ENCODE peak calls at places on chromosomes 12 and 14, in seven cellular contexts. F, R, S, B, I, H and X are unnamed samples.

GRCh38 chr12:7209958-7210357 is 20.5 kb downstream of the PEX5 start:
- DNase-seq in F (no peak), R (no peak), S (no peak), B (no peak), I (no peak), H (no peak), X (no peak)

GRCh38 chr14:68450391-68451120 is 342.3 kb downstream of the ZFP36L1 start:
- DNase-seq in F (no peak), R (no peak), S (no peak), B (no peak), I (no peak), H (no peak), X (no peak)

GRCh38 chr14:61221906-61222305 is 59.2 kb downstream of the TMEM30B start:
- DNase-seq in F (no peak), R (no peak), S (peak), B (no peak), I (no peak), H (no peak), X (no peak)

GRCh38 chr14:51189600-51190376 is 50.3 kb upstream of the TMX1 start:
- DNase-seq in F (no peak), R (no peak), S (no peak), B (no peak), I (no peak), H (no peak), X (no peak)

GRCh38 chr12:29072631-29073030 is 76.4 kb upstream of the FAR2 start:
- DNase-seq in F (no peak), R (no peak), S (no peak), B (no peak), I (no peak), H (no peak), X (no peak)

GRCh38 chr12:51009038-51009437 is 17.1 kb downstream of the SLC11A2 start:
- DNase-seq in F (peak), R (peak), S (no peak), B (no peak), I (no peak), H (peak), X (no peak)

GRCh38 chr12:109714141-109714912 is 702 bp downstream of the FAM222A start:
- DNase-seq in F (peak), R (peak), S (peak), B (no peak), I (peak), H (peak), X (no peak)

GRCh38 chr14:104735830-104736642 is 12.0 kb downstream of the ADSS1 start:
- DNase-seq in F (no peak), R (peak), S (no peak), B (no peak), I (no peak), H (no peak), X (no peak)

GRCh38 chr14:55546212-55546874 is 33.7 kb upstream of the KTN1 start:
- DNase-seq in F (no peak), R (no peak), S (no peak), B (no peak), I (no peak), H (no peak), X (no peak)

GRCh38 chr12:77845831-77846230 is 15.1 kb downstream of the NAV3 start:
- DNase-seq in F (no peak), R (no peak), S (no peak), B (no peak), I (no peak), H (no peak), X (no peak)

GRCh38 chr12:121038861-121039654 is at the start of gene OASL:
- DNase-seq in F (peak), R (peak), S (no peak), B (no peak), I (no peak), H (peak), X (no peak)

GRCh38 chr12:124010687-124011086 is 37.7 kb downstream of the ZNF664 start:
- DNase-seq in F (no peak), R (no peak), S (no peak), B (no peak), I (no peak), H (no peak), X (no peak)

GRCh38 chr14:102590667-102591099 is 1.8 kb upstream of the RCOR1 start:
- DNase-seq in F (no peak), R (no peak), S (no peak), B (no peak), I (no peak), H (no peak), X (no peak)

GRCh38 chr14:50542941-50543418 is 10.6 kb upstream of the MAP4K5 start:
- DNase-seq in F (no peak), R (no peak), S (peak), B (no peak), I (peak), H (no peak), X (no peak)

GRCh38 chr12:14186193-14186502 is 179.3 kb upstream of the ATF7IP start:
- DNase-seq in F (no peak), R (no peak), S (no peak), B (no peak), I (no peak), H (no peak), X (no peak)

GRCh38 chr14:96055065-96055752 is 16.0 kb downstream of the C14orf132 start:
- DNase-seq in F (no peak), R (peak), S (no peak), B (no peak), I (no peak), H (no peak), X (peak)

GRCh38 chr14:79825046-79825521 is 386.2 kb downstream of the DIO2 start:
- DNase-seq in F (no peak), R (no peak), S (no peak), B (no peak), I (no peak), H (no peak), X (no peak)

GRCh38 chr12:62308201-62308600 is 48.0 kb downstream of the USP15 start:
- DNase-seq in F (no peak), R (no peak), S (no peak), B (no peak), I (no peak), H (no peak), X (no peak)

GRCh38 chr14:90969493-90970166 is 90.8 kb downstream of the RPS6KA5 start:
- DNase-seq in F (no peak), R (no peak), S (no peak), B (no peak), I (no peak), H (no peak), X (no peak)

GRCh38 chr14:60648169-60648933 is 926 bp downstream of the SIX1 start:
- DNase-seq in F (no peak), R (no peak), S (no peak), B (no peak), I (no peak), H (no peak), X (no peak)

GRCh38 chr14:105880616-105881015 is 354.2 kb downstream of the TMEM121 start:
- DNase-seq in F (no peak), R (no peak), S (no peak), B (no peak), I (no peak), H (no peak), X (no peak)

GRCh38 chr12:86104087-86104486 is 152.1 kb downstream of the MGAT4C start:
- DNase-seq in F (no peak), R (no peak), S (no peak), B (no peak), I (no peak), H (no peak), X (no peak)

GRCh38 chr14:49196327-49196726 is 389.9 kb downstream of the RPS29 start:
- DNase-seq in F (no peak), R (no peak), S (no peak), B (no peak), I (no peak), H (no peak), X (no peak)

GRCh38 chr12:50287271-50287670 is 4.0 kb upstream of the LIMA1 start:
- DNase-seq in F (no peak), R (no peak), S (no peak), B (no peak), I (no peak), H (no peak), X (no peak)

GRCh38 chr12:95790912-95791849 is 617 bp upstream of the NTN4 start:
- DNase-seq in F (no peak), R (peak), S (no peak), B (no peak), I (peak), H (no peak), X (no peak)

GRCh38 chr12:67582238-67582834 is 66.2 kb upstream of the DYRK2 start:
- DNase-seq in F (no peak), R (no peak), S (no peak), B (no peak), I (no peak), H (no peak), X (no peak)

GRCh38 chr14:95431199-95432145 is 85.0 kb downstream of the SYNE3 start:
- DNase-seq in F (no peak), R (no peak), S (peak), B (no peak), I (no peak), H (no peak), X (no peak)